ENCODE peak calls at places on chromosomes 16 and 17, in four cellular contexts. K, A, O and B are unnamed samples.

GRCh38 chr16:47059991-47060390 is 83.8 kb downstream of the NETO2 start:
- DNase-seq in K (no peak), A (no peak), O (no peak), B (no peak)

GRCh38 chr16:73879621-73880020 is 417.0 kb upstream of the PSMD7 start:
- DNase-seq in K (no peak), A (no peak), O (no peak), B (no peak)

GRCh38 chr16:56625943-56626654 is 518 bp downstream of the MT1E start:
- DNase-seq in K (no peak), A (no peak), O (peak; percentile 94), B (no peak)

GRCh38 chr17:27463235-27463677 is 7.0 kb downstream of the KSR1 start:
- DNase-seq in K (no peak), A (no peak), O (no peak), B (no peak)

GRCh38 chr17:57834146-57834741 is 15.6 kb downstream of the MRPS23 start:
- DNase-seq in K (peak; percentile 7), A (no peak), O (peak; percentile 63), B (no peak)

GRCh38 chr16:13038591-13038990 is 137.2 kb downstream of the SHISA9 start:
- DNase-seq in K (no peak), A (no peak), O (no peak), B (no peak)

GRCh38 chr17:80990921-80991644 is 558 bp upstream of the CHMP6 start:
- DNase-seq in K (no peak), A (no peak), O (no peak), B (no peak)

GRCh38 chr16:75591001-75591852 is 25.0 kb downstream of the GABARAPL2 start:
- DNase-seq in K (no peak), A (no peak), O (no peak), B (no peak)

GRCh38 chr17:4573682-4574081 is 10.6 kb upstream of the SMTNL2 start:
- DNase-seq in K (no peak), A (no peak), O (no peak), B (no peak)

GRCh38 chr17:43213545-43213944 is 1.9 kb downstream of the TMEM106A start:
- DNase-seq in K (no peak), A (no peak), O (no peak), B (no peak)